ENCODE peak calls at places on chromosomes 12 and 14, in nine cellular contexts. B is mucosa of gallbladder, J is endothelial cell, F is K562, Q is left ventricle myocardium inferior, Z is Peyer's patch, U is progenitor cell of endocrine pancreas, G is dorsolateral prefrontal cortex, E is Daoy. V is an unnamed sample.

GRCh38 chr12:29072631-29073030 is 76.4 kb upstream of the FAR2 start:
- DNase-seq in B (no peak), J (no peak), F (no peak), Q (no peak), Z (no peak), U (no peak), G (no peak), E (no peak), V (no peak)

GRCh38 chr12:40331886-40332285 is 107.1 kb downstream of the LRRK2 start:
- DNase-seq in B (no peak), J (no peak), F (no peak), Q (no peak), Z (no peak), U (no peak), G (no peak), E (no peak), V (no peak)

GRCh38 chr14:81818271-81818670 is 284.6 kb upstream of the SEL1L start:
- DNase-seq in B (no peak), J (no peak), F (no peak), Q (no peak), Z (no peak), U (no peak), G (no peak), E (no peak), V (no peak)

GRCh38 chr12:92463171-92463570 is 239.6 kb upstream of the PLEKHG7 start:
- DNase-seq in B (no peak), J (no peak), F (no peak), Q (no peak), Z (no peak), U (no peak), G (no peak), E (no peak), V (no peak)

GRCh38 chr14:79333198-79333546 is 878.1 kb downstream of the DIO2 start:
- DNase-seq in B (no peak), J (no peak), F (no peak), Q (no peak), Z (no peak), U (no peak), G (no peak), E (no peak), V (no peak)

GRCh38 chr14:68755016-68755353 is 37.9 kb downstream of the ZFP36L1 start:
- DNase-seq in B (no peak), J (no peak), F (no peak), Q (no peak), Z (no peak), U (no peak), G (no peak), E (no peak), V (no peak)

GRCh38 chr12:84596276-84596675 is 316.3 kb downstream of the SLC6A15 start:
- DNase-seq in B (no peak), J (no peak), F (no peak), Q (no peak), Z (no peak), U (no peak), G (no peak), E (no peak), V (no peak)

GRCh38 chr14:95474486-95474885 is 42.0 kb downstream of the SYNE3 start:
- DNase-seq in B (no peak), J (no peak), F (no peak), Q (no peak), Z (no peak), U (no peak), G (no peak), E (no peak), V (no peak)

GRCh38 chr14:28772613-28773012 is 6.0 kb downstream of the FOXG1 start:
- DNase-seq in B (no peak), J (no peak), F (no peak), Q (no peak), Z (no peak), U (no peak), G (no peak), E (peak), V (no peak)

GRCh38 chr14:54348923-54349615 is 47.7 kb upstream of the CDKN3 start:
- DNase-seq in B (no peak), J (no peak), F (no peak), Q (peak), Z (no peak), U (no peak), G (no peak), E (peak), V (no peak)

GRCh38 chr14:55450124-55450523 is 9.7 kb upstream of the TBPL2 start:
- DNase-seq in B (no peak), J (no peak), F (no peak), Q (no peak), Z (no peak), U (no peak), G (no peak), E (no peak), V (no peak)

GRCh38 chr12:52181757-52182156 is 10.1 kb downstream of the KRT80 start:
- DNase-seq in B (no peak), J (no peak), F (no peak), Q (no peak), Z (no peak), U (no peak), G (no peak), E (peak), V (no peak)

GRCh38 chr12:53068811-53069585 is 10.2 kb downstream of the SPRYD3 start:
- DNase-seq in B (no peak), J (no peak), F (no peak), Q (no peak), Z (no peak), U (no peak), G (no peak), E (no peak), V (no peak)

GRCh38 chr14:23984891-23985607 is 3.7 kb upstream of the DHRS4L2 start:
- DNase-seq in B (no peak), J (no peak), F (no peak), Q (no peak), Z (no peak), U (no peak), G (no peak), E (peak), V (no peak)

GRCh38 chr14:65423986-65424385 is 11.5 kb downstream of the FUT8 start:
- DNase-seq in B (no peak), J (no peak), F (no peak), Q (no peak), Z (no peak), U (no peak), G (no peak), E (no peak), V (no peak)

GRCh38 chr14:101875726-101876268 is 88.6 kb upstream of the DYNC1H1 start:
- DNase-seq in B (no peak), J (no peak), F (no peak), Q (no peak), Z (no peak), U (no peak), G (no peak), E (no peak), V (no peak)

GRCh38 chr14:104350463-104351185 is 212.2 kb downstream of the KIF26A start:
- DNase-seq in B (peak), J (no peak), F (no peak), Q (no peak), Z (no peak), U (no peak), G (peak), E (peak), V (no peak)

GRCh38 chr12:132204822-132205270 is 60.6 kb downstream of the NOC4L start:
- DNase-seq in B (no peak), J (no peak), F (no peak), Q (no peak), Z (no peak), U (no peak), G (no peak), E (no peak), V (no peak)

GRCh38 chr14:95238674-95239313 is 80.9 kb downstream of the CLMN start:
- DNase-seq in B (no peak), J (no peak), F (no peak), Q (no peak), Z (no peak), U (no peak), G (no peak), E (no peak), V (no peak)

GRCh38 chr12:52598966-52599365 is 2.3 kb downstream of the KRT72 start:
- DNase-seq in B (no peak), J (no peak), F (no peak), Q (no peak), Z (no peak), U (no peak), G (no peak), E (no peak), V (no peak)

GRCh38 chr14:89384023-89384422 is 33.0 kb downstream of the FOXN3 start:
- DNase-seq in B (no peak), J (no peak), F (no peak), Q (no peak), Z (peak), U (no peak), G (no peak), E (no peak), V (no peak)

GRCh38 chr12:105724651-105725050 is 394.2 kb downstream of the C12orf75 start:
- DNase-seq in B (no peak), J (no peak), F (no peak), Q (no peak), Z (no peak), U (no peak), G (no peak), E (no peak), V (no peak)

GRCh38 chr12:47458273-47458672 is 247.6 kb downstream of the RPAP3 start:
- DNase-seq in B (peak), J (no peak), F (no peak), Q (no peak), Z (no peak), U (no peak), G (no peak), E (no peak), V (no peak)

GRCh38 chr12:44930972-44931600 is 55.0 kb upstream of the NELL2 start:
- DNase-seq in B (no peak), J (no peak), F (peak), Q (no peak), Z (no peak), U (no peak), G (no peak), E (peak), V (no peak)

GRCh38 chr12:53505555-53506449 is 1.5 kb downstream of the NPFF start:
- DNase-seq in B (no peak), J (no peak), F (no peak), Q (no peak), Z (no peak), U (no peak), G (no peak), E (peak), V (no peak)

GRCh38 chr14:26527095-26527494 is 70.7 kb downstream of the NOVA1 start:
- DNase-seq in B (no peak), J (no peak), F (no peak), Q (no peak), Z (no peak), U (no peak), G (no peak), E (peak), V (no peak)

GRCh38 chr12:32134144-32134888 is 27.7 kb downstream of the BICD1 start:
- DNase-seq in B (no peak), J (no peak), F (no peak), Q (no peak), Z (peak), U (no peak), G (no peak), E (peak), V (peak)

GRCh38 chr12:116691205-116691604 is 46.7 kb downstream of the SPRING1 start:
- DNase-seq in B (no peak), J (no peak), F (no peak), Q (no peak), Z (no peak), U (no peak), G (no peak), E (no peak), V (no peak)

GRCh38 chr14:100384819-100385813 is 62.0 kb downstream of the SLC25A47 start:
- DNase-seq in B (no peak), J (no peak), F (no peak), Q (no peak), Z (no peak), U (no peak), G (no peak), E (peak), V (no peak)

GRCh38 chr14:24504425-24504824 is 3.6 kb downstream of the CMA1 start:
- DNase-seq in B (no peak), J (no peak), F (no peak), Q (no peak), Z (no peak), U (no peak), G (no peak), E (no peak), V (no peak)

GRCh38 chr12:72144553-72144952 is 127.6 kb upstream of the TRHDE start:
- DNase-seq in B (no peak), J (no peak), F (no peak), Q (no peak), Z (no peak), U (no peak), G (no peak), E (no peak), V (no peak)

GRCh38 chr14:61355892-61356325 is 34.5 kb downstream of the PRKCH start:
- DNase-seq in B (peak), J (peak), F (no peak), Q (peak), Z (no peak), U (no peak), G (no peak), E (peak), V (no peak)

GRCh38 chr12:49941556-49942511 is 8.7 kb upstream of the AQP2 start:
- DNase-seq in B (no peak), J (no peak), F (no peak), Q (no peak), Z (no peak), U (no peak), G (no peak), E (no peak), V (no peak)

GRCh38 chr12:29428630-29429029 is 47.7 kb upstream of the ERGIC2 start:
- DNase-seq in B (no peak), J (no peak), F (no peak), Q (no peak), Z (no peak), U (no peak), G (no peak), E (peak), V (no peak)

GRCh38 chr12:78641837-78642423 is 222.6 kb upstream of the SYT1 start:
- DNase-seq in B (no peak), J (no peak), F (no peak), Q (no peak), Z (no peak), U (no peak), G (no peak), E (no peak), V (no peak)

GRCh38 chr14:88613552-88614010 is 50.7 kb downstream of the ZC3H14 start:
- DNase-seq in B (peak), J (no peak), F (no peak), Q (no peak), Z (no peak), U (no peak), G (no peak), E (peak), V (no peak)

GRCh38 chr14:61640158-61640833 is 55.0 kb upstream of the HIF1A start:
- DNase-seq in B (no peak), J (no peak), F (no peak), Q (peak), Z (no peak), U (no peak), G (no peak), E (no peak), V (no peak)

GRCh38 chr12:101877816-101878811 is 734 bp downstream of the DRAM1 start:
- DNase-seq in B (no peak), J (no peak), F (peak), Q (peak), Z (peak), U (peak), G (no peak), E (peak), V (no peak)

V was measured in CD4-positive, alpha-beta T cell.